ENCODE peak calls at places on chromosomes 3 and 15, in ten cellular contexts. G is tibial nerve, Y is A549, H is IMR-90, M is adrenal gland, W is ovary, U is H1, N is uterus, I is stomach, E is GM12878. C is an unnamed sample.

GRCh38 chr3:113804701-113805100 is 33.9 kb upstream of the GRAMD1C start:
- DNase-seq in G (no peak), Y (no peak), H (no peak), M (no peak), W (no peak), U (no peak), N (no peak), I (no peak), E (no peak), C (no peak)

GRCh38 chr15:96463376-96463775 is 132.9 kb downstream of the NR2F2 start:
- DNase-seq in G (no peak), Y (no peak), H (no peak), M (no peak), W (no peak), U (no peak), N (no peak), I (no peak), E (no peak), C (no peak)

GRCh38 chr3:20564966-20565365 is 379.0 kb upstream of the SGO1 start:
- DNase-seq in G (no peak), Y (no peak), H (no peak), M (no peak), W (no peak), U (no peak), N (no peak), I (no peak), E (no peak), C (no peak)

GRCh38 chr15:48645558-48646330 is at the start of gene FBN1:
- DNase-seq in G (peak; percentile 67), Y (peak; percentile 40), H (peak; percentile 90), M (peak; percentile 85), W (peak; percentile 87), U (peak; percentile 39), N (peak; percentile 81), I (peak; percentile 31), E (peak; percentile 33), C (no peak)

GRCh38 chr3:30548605-30549004 is 57.8 kb upstream of the TGFBR2 start:
- DNase-seq in G (no peak), Y (no peak), H (no peak), M (no peak), W (no peak), U (no peak), N (no peak), I (no peak), E (no peak), C (no peak)

GRCh38 chr15:97995881-97996603 is 35.5 kb downstream of the ARRDC4 start:
- DNase-seq in G (no peak), Y (no peak), H (no peak), M (no peak), W (no peak), U (no peak), N (peak; percentile 23), I (peak; percentile 37), E (no peak), C (no peak)

GRCh38 chr3:127320529-127321121 is 32.8 kb upstream of the PRR20G start:
- DNase-seq in G (no peak), Y (no peak), H (no peak), M (no peak), W (no peak), U (no peak), N (no peak), I (no peak), E (no peak), C (no peak)

GRCh38 chr3:128619146-128619890 is 31.3 kb downstream of the RPN1 start:
- DNase-seq in G (no peak), Y (no peak), H (peak; percentile 96), M (peak; percentile 23), W (no peak), U (no peak), N (no peak), I (no peak), E (no peak), C (no peak)

GRCh38 chr15:77121599-77121998 is 50.7 kb upstream of the TSPAN3 start:
- DNase-seq in G (no peak), Y (no peak), H (no peak), M (no peak), W (no peak), U (no peak), N (no peak), I (no peak), E (no peak), C (no peak)

GRCh38 chr3:100399341-100400071 is 1.4 kb downstream of the TOMM70 start:
- DNase-seq in G (no peak), Y (no peak), H (no peak), M (no peak), W (no peak), U (no peak), N (no peak), I (no peak), E (no peak), C (no peak)

GRCh38 chr3:175186511-175186910 is 327.4 kb downstream of the NAALADL2 start:
- DNase-seq in G (no peak), Y (no peak), H (peak; percentile 13), M (no peak), W (no peak), U (no peak), N (no peak), I (no peak), E (no peak), C (no peak)

GRCh38 chr15:67190813-67191212 is 63.6 kb downstream of the AAGAB start:
- DNase-seq in G (no peak), Y (no peak), H (peak; percentile 0), M (no peak), W (no peak), U (no peak), N (no peak), I (no peak), E (no peak), C (no peak)

GRCh38 chr15:67195305-67195704 is 59.2 kb downstream of the AAGAB start:
- DNase-seq in G (no peak), Y (no peak), H (no peak), M (no peak), W (no peak), U (no peak), N (no peak), I (no peak), E (no peak), C (no peak)

GRCh38 chr15:67192185-67192584 is 62.3 kb downstream of the AAGAB start:
- DNase-seq in G (no peak), Y (no peak), H (no peak), M (no peak), W (no peak), U (no peak), N (no peak), I (no peak), E (no peak), C (no peak)

GRCh38 chr15:67194171-67195114 is 60.0 kb downstream of the AAGAB start:
- DNase-seq in G (no peak), Y (no peak), H (no peak), M (no peak), W (peak; percentile 77), U (no peak), N (no peak), I (no peak), E (no peak), C (no peak)

DNA sequence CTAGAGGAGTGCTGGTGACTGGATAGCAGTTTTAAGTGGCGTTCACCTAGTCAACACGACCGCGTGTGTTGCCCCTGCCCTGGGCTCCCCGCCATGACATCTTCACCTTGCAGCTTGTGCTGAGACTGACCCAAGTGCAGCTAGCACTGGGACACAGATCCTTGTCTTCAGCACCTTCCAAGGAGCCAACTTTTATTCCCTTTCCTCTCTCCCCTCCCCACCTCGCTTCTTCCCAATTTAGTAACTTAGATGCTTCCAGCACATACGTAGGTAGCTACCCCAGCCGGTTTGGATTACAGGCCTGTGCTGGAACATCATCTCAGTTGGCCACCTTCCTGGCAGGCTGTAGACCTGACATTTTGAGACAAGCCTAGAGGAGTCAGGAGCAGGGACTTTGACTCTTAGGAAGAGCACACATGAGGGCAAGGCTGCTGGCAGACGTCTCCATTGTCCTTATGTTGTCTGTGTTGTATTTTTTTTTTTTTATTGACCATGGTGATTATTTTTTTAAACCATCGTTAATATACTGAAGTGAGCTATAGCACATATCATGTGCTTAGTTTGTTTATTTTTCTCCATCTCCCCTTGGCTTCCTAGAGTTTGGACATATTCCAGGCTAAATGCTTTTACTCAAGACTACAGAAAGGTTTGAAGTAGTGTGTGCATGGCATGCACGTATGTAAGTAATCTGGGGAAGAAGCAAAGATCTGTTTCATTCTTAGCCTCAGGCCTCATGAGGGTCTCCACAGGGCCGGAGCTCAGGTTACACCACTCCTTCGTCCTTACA is 61.0 kb downstream of the AAGAB start:
- DNase-seq in G (no peak), Y (no peak), H (peak; percentile 54), M (no peak), W (no peak), U (no peak), N (peak; percentile 80), I (no peak), E (no peak), C (peak; percentile 68)
- TF ChIP-seq POLR2A in G (no peak), Y (no peak), H (peak; percentile 12), M (no peak), W (no peak), U (no peak), N (no peak), I (no peak), E (peak; percentile 44), C (no peak)

DNA sequence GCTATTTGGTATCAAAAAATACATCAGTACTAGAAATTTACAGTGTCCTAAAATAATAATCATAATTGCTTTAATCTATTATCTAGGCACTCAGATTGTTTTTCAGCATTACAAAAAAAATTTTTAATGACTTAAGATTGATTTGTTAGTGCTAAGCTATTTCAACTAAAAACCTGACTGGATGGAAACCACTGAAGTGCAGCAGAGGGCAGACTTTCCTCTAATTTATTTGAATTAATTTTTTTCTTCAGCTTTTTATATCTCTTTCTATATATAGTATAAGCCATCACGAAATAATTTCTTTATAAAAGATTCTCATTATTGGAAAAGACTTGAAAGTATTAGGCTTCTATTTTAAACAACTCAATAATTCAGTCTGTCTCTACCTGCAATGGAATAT is 131.4 kb downstream of the IQCH start:
- DNase-seq in G (no peak), Y (no peak), H (no peak), M (no peak), W (no peak), U (no peak), N (no peak), I (no peak), E (no peak), C (no peak)
- TF ChIP-seq CTCF in G (no peak), Y (peak; percentile 43), H (peak; percentile 33), M (no peak), W (no peak), U (no peak), N (no peak), I (no peak), E (no peak), C (no peak)

DNA sequence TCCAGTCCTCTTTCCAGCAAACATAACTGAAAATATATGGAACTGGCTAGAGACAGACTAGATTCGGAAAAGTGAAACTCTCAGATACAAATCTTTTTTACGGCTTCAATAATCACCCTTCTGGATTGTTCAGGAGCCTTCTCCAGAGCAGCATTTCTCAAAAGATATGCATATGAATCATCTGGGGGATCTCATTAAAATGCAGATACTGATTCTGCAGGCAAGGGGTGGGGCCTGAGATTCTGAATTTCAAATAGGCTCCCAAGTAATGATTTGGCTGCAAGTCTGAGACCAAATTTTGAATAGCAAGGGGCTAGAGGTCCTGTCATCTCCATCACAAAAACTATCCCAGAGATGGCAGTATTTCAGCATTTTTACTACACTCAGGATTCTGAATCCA is 165.4 kb downstream of the CTNNB1 start:
- DNase-seq in G (no peak), Y (no peak), H (no peak), M (no peak), W (no peak), U (no peak), N (no peak), I (no peak), E (no peak), C (no peak)
- H3K4me3 ChIP-seq in G (no peak overlapping the region), Y (no peak overlapping the region), H (no peak overlapping the region), M (no peak overlapping the region), W (no peak overlapping the region), U (no peak overlapping the region), N (no peak overlapping the region), I (no peak overlapping the region), E (no peak overlapping the region), C (no peak overlapping the region)

GRCh38 chr15:75661041-75661778 is 13.5 kb downstream of the SNX33 start:
- DNase-seq in G (peak; percentile 79), Y (peak; percentile 84), H (peak; percentile 91), M (peak; percentile 85), W (peak; percentile 93), U (peak; percentile 36), N (peak; percentile 93), I (peak; percentile 87), E (no peak), C (peak; percentile 91)
- TF ChIP-seq POLR2A in G (peak; percentile 22), Y (no peak), H (peak; percentile 80), M (no peak), W (no peak), U (no peak), N (no peak), I (no peak), E (no peak), C (peak; percentile 57)

C was measured in prostate gland.